ENCODE peak calls at places on chromosomes 3 and 15, in eight cellular contexts. Q, S, C, X, R, I, A and P are unnamed samples.

GRCh38 chr3:28317438-28318022 is 31.0 kb upstream of the ZCWPW2 start:
- DNase-seq in X (peak), R (peak), A (peak), Q (no peak), I (peak), S (no peak), C (no peak), P (peak)

GRCh38 chr3:101383156-101383575 is 62.8 kb upstream of the IMPG2 start:
- DNase-seq in R (no peak), C (no peak), A (no peak), I (peak), Q (no peak), X (peak), S (peak), P (no peak)

GRCh38 chr3:5731100-5731499 is 543.6 kb downstream of the EDEM1 start:
- DNase-seq in S (no peak), R (no peak), I (no peak), X (no peak), C (no peak), A (no peak), Q (no peak), P (no peak)

GRCh38 chr15:93317772-93318171 is 228.8 kb upstream of the RGMA start:
- DNase-seq in A (no peak), C (no peak), Q (no peak), S (no peak), X (no peak), I (no peak), R (no peak), P (no peak)

GRCh38 chr3:67349551-67350174 is 304.7 kb downstream of the SUCLG2 start:
- DNase-seq in R (no peak), Q (no peak), C (no peak), S (peak), A (no peak), I (no peak), X (no peak), P (no peak)

GRCh38 chr15:71800835-71801745 is 9.3 kb upstream of the NR2E3 start:
- DNase-seq in X (peak), S (peak), Q (no peak), C (no peak), I (peak), R (peak), A (peak), P (peak)

GRCh38 chr15:91032919-91033803 is 10.8 kb upstream of the VPS33B start:
- DNase-seq in Q (peak), S (no peak), I (peak), A (peak), C (peak), R (peak), X (peak), P (peak)

GRCh38 chr3:167930453-167930852 is 165.3 kb downstream of the GOLIM4 start:
- DNase-seq in I (no peak), S (no peak), C (no peak), R (no peak), A (no peak), Q (no peak), X (no peak), P (no peak)

GRCh38 chr3:138078901-138079344 is 36.5 kb downstream of the DZIP1L start:
- DNase-seq in Q (no peak), I (peak), R (no peak), C (no peak), A (peak), S (peak), X (no peak), P (no peak)

GRCh38 chr3:143590660-143591059 is 257.6 kb downstream of the SLC9A9 start:
- DNase-seq in X (no peak), C (no peak), I (no peak), S (no peak), R (no peak), A (no peak), Q (no peak), P (no peak)

GRCh38 chr3:58063424-58063823 is 55.2 kb downstream of the FLNB start:
- DNase-seq in S (peak), X (no peak), Q (no peak), A (no peak), C (peak), R (no peak), I (peak), P (peak)

GRCh38 chr3:9700536-9700935 is 3.1 kb upstream of the CPNE9 start:
- DNase-seq in S (no peak), C (no peak), R (no peak), A (no peak), X (no peak), I (no peak), Q (no peak), P (no peak)

GRCh38 chr15:26864664-26865191 is 2.1 kb upstream of the GABRA5 start:
- DNase-seq in C (peak), A (peak), X (peak), S (peak), R (peak), I (peak), Q (peak), P (peak)

GRCh38 chr15:78638658-78639314 is 2.2 kb downstream of the CHRNB4 start:
- DNase-seq in S (no peak), A (peak), Q (peak), X (peak), I (peak), C (peak), R (peak), P (peak)

GRCh38 chr15:37872661-37873060 is 61.8 kb upstream of the TMCO5A start:
- DNase-seq in A (no peak), S (peak), C (no peak), I (no peak), X (no peak), R (peak), Q (no peak), P (peak)

GRCh38 chr15:74519311-74519710 is 21.7 kb upstream of the ARID3B start:
- DNase-seq in X (no peak), C (no peak), Q (no peak), S (no peak), A (no peak), R (no peak), I (peak), P (no peak)

GRCh38 chr15:95948371-95948770 is 382.1 kb upstream of the NR2F2 start:
- DNase-seq in A (no peak), X (no peak), S (no peak), Q (no peak), R (peak), I (no peak), C (no peak), P (no peak)

GRCh38 chr15:95742836-95743235 is 587.7 kb upstream of the NR2F2 start:
- DNase-seq in Q (no peak), X (no peak), R (no peak), I (peak), A (no peak), S (no peak), C (no peak), P (peak)

GRCh38 chr3:54557538-54558419 is 370.1 kb downstream of the LRTM1 start:
- DNase-seq in X (no peak), S (no peak), A (no peak), Q (no peak), I (no peak), C (no peak), R (peak), P (no peak)

GRCh38 chr15:93987068-93987467 is 244.3 kb upstream of the MCTP2 start:
- DNase-seq in X (no peak), Q (no peak), A (no peak), I (no peak), C (no peak), S (no peak), R (no peak), P (no peak)

GRCh38 chr3:138361561-138361971 is 13.2 kb downstream of the MRAS start:
- DNase-seq in X (no peak), S (no peak), I (no peak), C (no peak), R (no peak), Q (no peak), A (no peak), P (no peak)

GRCh38 chr3:126083511-126083912 is 412 bp downstream of the SLC41A3 start:
- DNase-seq in Q (no peak), A (peak), R (no peak), C (peak), X (peak), S (no peak), I (peak), P (peak)